ENCODE peak calls at places on chromosome 2, in six cellular contexts. One of them, this sample, is unnamed.

GRCh38 chr2:134446431-134447091 is 192.7 kb downstream of the MGAT5 start:
- DNase-seq in GM12891: no peak
- DNase-seq in T-helper 2 cell: no peak
- DNase-seq in left lobe of liver: no peak
- DNase-seq in effector memory CD8-positive, alpha-beta T cell: no peak
- DNase-seq in mammary epithelial cell: peak
- DNase-seq in this sample: no peak

GRCh38 chr2:119879502-119879901 is 119.8 kb downstream of the PTPN4 start:
- DNase-seq in GM12891: no peak
- DNase-seq in effector memory CD8-positive, alpha-beta T cell: no peak
- DNase-seq in T-helper 2 cell: no peak
- DNase-seq in mammary epithelial cell: no peak
- DNase-seq in left lobe of liver: no peak
- DNase-seq in this sample: no peak

GRCh38 chr2:10647451-10647850 is 42.3 kb downstream of the NOL10 start:
- DNase-seq in T-helper 2 cell: no peak
- DNase-seq in mammary epithelial cell: no peak
- DNase-seq in GM12891: no peak
- DNase-seq in effector memory CD8-positive, alpha-beta T cell: no peak
- DNase-seq in left lobe of liver: no peak
- DNase-seq in this sample: no peak

GRCh38 chr2:239234151-239234825 is 166.5 kb downstream of the HDAC4 start:
- DNase-seq in mammary epithelial cell: no peak
- DNase-seq in left lobe of liver: peak
- DNase-seq in GM12891: no peak
- DNase-seq in T-helper 2 cell: no peak
- DNase-seq in effector memory CD8-positive, alpha-beta T cell: no peak
- DNase-seq in this sample: no peak

GRCh38 chr2:128260239-128261138 is 58.2 kb downstream of the HS6ST1 start:
- DNase-seq in GM12891: no peak
- DNase-seq in T-helper 2 cell: no peak
- DNase-seq in mammary epithelial cell: peak
- DNase-seq in effector memory CD8-positive, alpha-beta T cell: no peak
- DNase-seq in left lobe of liver: peak
- DNase-seq in this sample: no peak

GRCh38 chr2:15243762-15244161 is 317.4 kb downstream of the NBAS start:
- DNase-seq in mammary epithelial cell: no peak
- DNase-seq in effector memory CD8-positive, alpha-beta T cell: no peak
- DNase-seq in GM12891: no peak
- DNase-seq in T-helper 2 cell: no peak
- DNase-seq in left lobe of liver: no peak
- DNase-seq in this sample: no peak

GRCh38 chr2:84701880-84702279 is 179.0 kb downstream of the TRABD2A start:
- DNase-seq in left lobe of liver: no peak
- DNase-seq in mammary epithelial cell: peak
- DNase-seq in GM12891: no peak
- DNase-seq in effector memory CD8-positive, alpha-beta T cell: no peak
- DNase-seq in T-helper 2 cell: no peak
- DNase-seq in this sample: no peak

GRCh38 chr2:126891681-126892500 is 6.8 kb upstream of the TEX51 start:
- DNase-seq in effector memory CD8-positive, alpha-beta T cell: no peak
- DNase-seq in left lobe of liver: no peak
- DNase-seq in T-helper 2 cell: no peak
- DNase-seq in mammary epithelial cell: no peak
- DNase-seq in GM12891: no peak
- DNase-seq in this sample: no peak

GRCh38 chr2:10369269-10370255 is 66.9 kb downstream of the HPCAL1 start:
- DNase-seq in T-helper 2 cell: no peak
- DNase-seq in mammary epithelial cell: no peak
- DNase-seq in left lobe of liver: no peak
- DNase-seq in GM12891: no peak
- DNase-seq in effector memory CD8-positive, alpha-beta T cell: no peak
- DNase-seq in this sample: no peak

GRCh38 chr2:6909431-6910385 is 7.5 kb upstream of the RNF144A start:
- DNase-seq in GM12891: no peak
- DNase-seq in effector memory CD8-positive, alpha-beta T cell: peak
- DNase-seq in mammary epithelial cell: no peak
- DNase-seq in left lobe of liver: no peak
- DNase-seq in T-helper 2 cell: peak
- DNase-seq in this sample: peak

GRCh38 chr2:149383340-149383739 is 53.0 kb downstream of the LYPD6 start:
- DNase-seq in GM12891: no peak
- DNase-seq in mammary epithelial cell: peak
- DNase-seq in effector memory CD8-positive, alpha-beta T cell: no peak
- DNase-seq in left lobe of liver: no peak
- DNase-seq in T-helper 2 cell: no peak
- DNase-seq in this sample: no peak

This sample was measured in GM10248.